ENCODE peak calls at places on chromosomes 2 and 18, in five cellular contexts. R is K562; Q is brain microvascular endothelial cell; W is effector memory CD4-positive, alpha-beta T cell; L is mesendoderm. K is an unnamed sample.

GRCh38 chr2:181456660-181457120 is 496 bp upstream of the ITGA4 start:
- DNase-seq in R (no peak), Q (peak; percentile 31), W (peak; percentile 73), L (peak; percentile 57), K (peak; percentile 51)

GRCh38 chr2:128457006-128457604 is 138.4 kb upstream of the HS6ST1 start:
- DNase-seq in R (no peak), Q (no peak), W (no peak), L (no peak), K (no peak)

GRCh38 chr2:104378853-104379374 is 475.0 kb upstream of the POU3F3 start:
- DNase-seq in R (peak; percentile 5), Q (no peak), W (no peak), L (peak; percentile 93), K (no peak)

GRCh38 chr2:134259571-134259970 is 5.7 kb downstream of the MGAT5 start:
- DNase-seq in R (no peak), Q (no peak), W (no peak), L (no peak), K (no peak)

GRCh38 chr2:145524836-145525235 is 1004.9 kb upstream of the ZEB2 start:
- DNase-seq in R (no peak), Q (no peak), W (no peak), L (no peak), K (no peak)

GRCh38 chr18:7937268-7937667 is 370.2 kb downstream of the PTPRM start:
- DNase-seq in R (no peak), Q (no peak), W (no peak), L (no peak), K (no peak)

GRCh38 chr2:13996527-13996926 is 636.0 kb upstream of the LRATD1 start:
- DNase-seq in R (no peak), Q (no peak), W (no peak), L (no peak), K (no peak)

GRCh38 chr2:45729753-45730512 is 78.5 kb downstream of the PRKCE start:
- DNase-seq in R (peak; percentile 34), Q (peak; percentile 7), W (no peak), L (peak; percentile 58), K (peak; percentile 19)

GRCh38 chr2:64738026-64738425 is 84.3 kb upstream of the SERTAD2 start:
- DNase-seq in R (no peak), Q (no peak), W (no peak), L (no peak), K (no peak)

GRCh38 chr2:28406276-28407096 is 13.8 kb downstream of the FOSL2 start:
- DNase-seq in R (no peak), Q (peak; percentile 54), W (peak; percentile 76), L (peak; percentile 40), K (no peak)

GRCh38 chr2:240932724-240933047 is 26.6 kb downstream of the CROCC2 start:
- DNase-seq in R (no peak), Q (no peak), W (no peak), L (no peak), K (no peak)

GRCh38 chr2:232345251-232345650 is 33.3 kb upstream of the ALPP start:
- DNase-seq in R (no peak), Q (no peak), W (no peak), L (no peak), K (no peak)

GRCh38 chr18:49898421-49898820 is 85.1 kb upstream of the ACAA2 start:
- DNase-seq in R (peak; percentile 64), Q (peak; percentile 82), W (peak; percentile 9), L (peak; percentile 75), K (no peak)

GRCh38 chr18:14144628-14144895 is 12.3 kb upstream of the ZNF519 start:
- DNase-seq in R (no peak), Q (no peak), W (no peak), L (no peak), K (no peak)

GRCh38 chr2:28666496-28667184 is 85.0 kb upstream of the PPP1CB start:
- DNase-seq in R (no peak), Q (no peak), W (no peak), L (no peak), K (no peak)

GRCh38 chr18:49973592-49973991 is 160.3 kb upstream of the ACAA2 start:
- DNase-seq in R (no peak), Q (no peak), W (no peak), L (no peak), K (no peak)

GRCh38 chr18:3449702-3450357 is at the start of gene TGIF1:
- DNase-seq in R (peak; percentile 91), Q (peak; percentile 60), W (peak; percentile 6), L (peak; percentile 95), K (peak; percentile 84)

GRCh38 chr2:78992451-78992806 is 33.1 kb upstream of the REG3G start:
- DNase-seq in R (peak; percentile 10), Q (no peak), W (no peak), L (peak; percentile 72), K (peak; percentile 70)

GRCh38 chr2:11320698-11321492 is 23.5 kb downstream of the ROCK2 start:
- DNase-seq in R (peak; percentile 55), Q (no peak), W (no peak), L (peak; percentile 57), K (no peak)

DNA sequence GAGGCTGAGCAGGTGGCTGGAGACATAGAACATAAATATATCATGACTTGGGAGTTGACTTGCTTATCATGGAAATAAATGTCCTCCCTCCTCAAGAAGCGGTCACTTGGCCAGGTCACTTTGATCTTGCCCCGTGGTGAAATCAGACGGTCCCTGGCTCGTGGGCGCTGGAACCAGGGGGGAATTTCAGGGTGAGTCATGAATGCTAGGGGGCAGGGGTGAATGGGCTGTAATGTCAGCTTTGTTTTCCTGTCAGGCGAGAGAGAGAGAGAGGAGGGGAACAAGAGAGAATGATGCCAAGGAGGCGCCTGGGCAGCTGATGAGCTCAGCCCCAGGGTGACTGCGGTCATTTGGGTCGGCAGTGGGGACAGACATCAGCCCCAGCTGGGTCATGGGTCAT is 47.7 kb downstream of the RRM2 start:
- DNase-seq in R (no peak), Q (no peak), W (no peak), L (no peak), K (no peak)
- H3K27ac ChIP-seq in R (no peak overlapping the region), Q (no peak overlapping the region), W (no peak overlapping the region), L (no peak overlapping the region), K (no peak overlapping the region)

GRCh38 chr2:72973566-72974435 is 56.5 kb downstream of the EMX1 start:
- DNase-seq in R (peak; percentile 65), Q (peak; percentile 40), W (no peak), L (peak; percentile 80), K (peak; percentile 82)

GRCh38 chr2:72975017-72975416 is 57.7 kb downstream of the EMX1 start:
- DNase-seq in R (no peak), Q (no peak), W (no peak), L (no peak), K (no peak)

GRCh38 chr2:72972744-72973535 is 55.6 kb downstream of the EMX1 start:
- DNase-seq in R (peak; percentile 12), Q (no peak), W (no peak), L (no peak), K (no peak)

GRCh38 chr2:72971036-72971435 is 53.7 kb downstream of the EMX1 start:
- DNase-seq in R (no peak), Q (no peak), W (no peak), L (peak; percentile 77), K (no peak)

DNA sequence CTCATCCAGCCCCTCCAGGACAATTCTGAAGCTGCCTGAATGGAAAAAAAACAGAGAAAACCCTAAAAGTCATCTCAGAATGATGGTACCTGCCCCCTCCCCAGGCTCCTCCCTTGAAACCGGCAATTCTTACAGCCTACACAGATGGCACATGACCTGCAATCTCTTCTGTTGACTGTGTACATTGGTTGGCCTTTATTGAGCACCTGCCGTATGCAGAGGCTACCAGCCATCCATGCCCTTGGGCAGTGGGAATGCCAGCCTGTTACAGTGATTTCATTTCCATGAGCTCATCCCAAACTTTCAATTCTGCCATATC is 57.1 kb downstream of the EMX1 start:
- DNase-seq in R (no peak), Q (no peak), W (no peak), L (no peak), K (no peak)
- H3K4me3 ChIP-seq in R (no peak overlapping the region), Q (no peak overlapping the region), W (no peak overlapping the region), L (no peak overlapping the region), K (no peak overlapping the region)

GRCh38 chr2:69682525-69682924 is 39.0 kb upstream of the AAK1 start:
- DNase-seq in R (no peak), Q (no peak), W (no peak), L (no peak), K (no peak)
- H3K27ac ChIP-seq in R (no peak overlapping the region), Q (no peak overlapping the region), W (no peak overlapping the region), L (no peak overlapping the region), K (no peak overlapping the region)

GRCh38 chr2:86617738-86618137 is 5.9 kb downstream of the RNF103 start:
- DNase-seq in R (no peak), Q (no peak), W (no peak), L (no peak), K (no peak)
- H3K4me3 ChIP-seq in R (no peak overlapping the region), Q (no peak overlapping the region), W (no peak overlapping the region), L (no peak overlapping the region), K (no peak overlapping the region)

GRCh38 chr2:191688934-191689695 is 11.2 kb downstream of the NABP1 start:
- DNase-seq in R (no peak), Q (no peak), W (no peak), L (peak; percentile 84), K (no peak)
- H3K27ac ChIP-seq in R (no peak overlapping the region), Q (peak overlapping the region; percentile 33), W (no peak overlapping the region), L (no peak overlapping the region), K (no peak overlapping the region)

GRCh38 chr2:50335852-50336251 is 696.1 kb downstream of the NRXN1 start:
- DNase-seq in R (no peak), Q (no peak), W (no peak), L (peak; percentile 26), K (no peak)

GRCh38 chr2:50333501-50334228 is 698.3 kb downstream of the NRXN1 start:
- DNase-seq in R (no peak), Q (no peak), W (no peak), L (peak; percentile 14), K (no peak)

DNA sequence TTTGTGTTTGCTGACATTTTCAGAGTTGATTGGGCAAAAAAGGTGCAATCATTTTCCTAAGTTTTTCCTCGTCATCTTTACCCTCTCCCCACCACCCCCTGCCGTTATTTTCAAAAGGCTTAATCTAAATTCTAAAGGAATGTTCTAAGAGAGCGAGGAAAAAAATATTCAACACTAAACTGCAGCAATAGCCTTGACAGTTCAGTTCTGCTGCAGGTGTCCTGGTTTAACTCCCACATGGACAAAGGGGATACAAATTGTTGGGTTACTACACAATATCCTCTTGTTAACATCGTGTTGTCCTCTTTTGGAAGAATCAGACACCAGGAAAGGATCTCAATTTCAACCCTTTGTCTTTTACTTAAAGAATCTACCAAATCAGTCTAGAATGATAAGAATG is 696.5 kb downstream of the NRXN1 start:
- DNase-seq in R (no peak), Q (no peak), W (no peak), L (peak; percentile 7), K (no peak)
- H3K4me3 ChIP-seq in R (no peak overlapping the region), Q (no peak overlapping the region), W (no peak overlapping the region), L (no peak overlapping the region), K (no peak overlapping the region)